ENCODE peak calls at places on chromosomes 13 and 19, in eight cellular contexts. One of them, this sample, is unnamed.

GRCh38 chr19:40576181-40576584 is 490 bp upstream of the SHKBP1 start:
- DNase-seq in tibial nerve: no peak
- DNase-seq in adrenal gland: no peak
- DNase-seq in cardiac muscle cell: no peak
- DNase-seq in sigmoid colon: no peak
- DNase-seq in pancreas: no peak
- DNase-seq in neuronal stem cell: no peak
- DNase-seq in A549: no peak
- DNase-seq in this sample: peak; percentile 38

GRCh38 chr19:46385636-46386035 is 27.7 kb downstream of the CCDC8 start:
- DNase-seq in tibial nerve: no peak
- DNase-seq in adrenal gland: peak; percentile 3
- DNase-seq in cardiac muscle cell: no peak
- DNase-seq in sigmoid colon: peak; percentile 19
- DNase-seq in pancreas: no peak
- DNase-seq in neuronal stem cell: no peak
- DNase-seq in A549: no peak
- DNase-seq in this sample: no peak

GRCh38 chr13:30145709-30146367 is 161.5 kb downstream of the KATNAL1 start:
- DNase-seq in tibial nerve: no peak
- DNase-seq in adrenal gland: no peak
- DNase-seq in cardiac muscle cell: no peak
- DNase-seq in sigmoid colon: no peak
- DNase-seq in pancreas: no peak
- DNase-seq in neuronal stem cell: no peak
- DNase-seq in A549: no peak
- DNase-seq in this sample: no peak

GRCh38 chr13:113216165-113217056 is 7.0 kb downstream of the CUL4A start:
- DNase-seq in tibial nerve: no peak
- DNase-seq in adrenal gland: peak; percentile 79
- DNase-seq in cardiac muscle cell: peak; percentile 52
- DNase-seq in sigmoid colon: no peak
- DNase-seq in pancreas: peak; percentile 55
- DNase-seq in neuronal stem cell: peak; percentile 40
- DNase-seq in A549: peak; percentile 35
- DNase-seq in this sample: no peak

GRCh38 chr13:110445722-110446569 is 115.6 kb downstream of the RAB20 start:
- DNase-seq in tibial nerve: no peak
- DNase-seq in adrenal gland: no peak
- DNase-seq in cardiac muscle cell: no peak
- DNase-seq in sigmoid colon: no peak
- DNase-seq in pancreas: no peak
- DNase-seq in neuronal stem cell: no peak
- DNase-seq in A549: no peak
- DNase-seq in this sample: no peak

GRCh38 chr19:9132422-9132821 is 5.7 kb upstream of the OR7G3 start:
- DNase-seq in tibial nerve: no peak
- DNase-seq in adrenal gland: no peak
- DNase-seq in cardiac muscle cell: no peak
- DNase-seq in sigmoid colon: no peak
- DNase-seq in pancreas: no peak
- DNase-seq in neuronal stem cell: no peak
- DNase-seq in A549: no peak
- DNase-seq in this sample: no peak

GRCh38 chr19:55251296-55252081 is 7.3 kb downstream of the PPP6R1 start:
- DNase-seq in tibial nerve: no peak
- DNase-seq in adrenal gland: no peak
- DNase-seq in cardiac muscle cell: peak; percentile 55
- DNase-seq in sigmoid colon: no peak
- DNase-seq in pancreas: no peak
- DNase-seq in neuronal stem cell: no peak
- DNase-seq in A549: no peak
- DNase-seq in this sample: peak; percentile 43

GRCh38 chr19:52492201-52492960 is 35.1 kb upstream of the ZNF808 start:
- DNase-seq in tibial nerve: no peak
- DNase-seq in adrenal gland: no peak
- DNase-seq in cardiac muscle cell: no peak
- DNase-seq in sigmoid colon: no peak
- DNase-seq in pancreas: peak; percentile 15
- DNase-seq in neuronal stem cell: peak; percentile 44
- DNase-seq in A549: no peak
- DNase-seq in this sample: no peak

DNA sequence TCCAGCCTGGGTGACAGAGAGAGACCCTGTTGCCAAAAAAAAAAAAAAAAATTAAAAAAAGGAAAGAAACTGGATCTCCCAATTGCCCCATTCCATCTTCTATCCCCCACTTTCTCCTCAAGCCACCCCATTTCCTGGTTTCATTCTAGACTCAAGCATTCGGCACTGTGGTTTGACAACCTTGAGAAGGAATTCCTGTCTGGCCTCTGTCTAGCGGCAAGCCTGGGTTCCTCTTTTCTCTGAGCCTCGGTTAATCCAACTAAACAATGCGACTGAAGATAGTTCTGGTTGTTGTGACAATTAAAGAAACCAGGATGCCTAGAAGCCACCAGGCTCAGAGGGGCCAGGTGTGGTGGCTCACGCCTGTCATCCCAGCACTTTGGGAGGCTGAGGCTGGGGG is 3.3 kb upstream of the C3 start:
- DNase-seq in tibial nerve: no peak
- DNase-seq in adrenal gland: no peak
- DNase-seq in cardiac muscle cell: peak; percentile 57
- DNase-seq in sigmoid colon: no peak
- DNase-seq in pancreas: no peak
- DNase-seq in neuronal stem cell: no peak
- DNase-seq in A549: no peak
- DNase-seq in this sample: no peak
- H3K4me1 ChIP-seq in tibial nerve: peaks cover 53% of the 10 kb centered on the region
- H3K4me1 ChIP-seq in adrenal gland: peaks cover 44% of the 10 kb centered on the region
- H3K4me1 ChIP-seq in cardiac muscle cell: no peaks in the 10 kb centered on the region
- H3K4me1 ChIP-seq in sigmoid colon: no peaks in the 10 kb centered on the region
- H3K4me1 ChIP-seq in pancreas: peaks cover 39% of the 10 kb centered on the region
- H3K4me1 ChIP-seq in neuronal stem cell: no peaks in the 10 kb centered on the region
- H3K4me1 ChIP-seq in A549: peaks cover 61% of the 10 kb centered on the region
- H3K4me1 ChIP-seq in this sample: peaks cover 3% of the 10 kb centered on the region

DNA sequence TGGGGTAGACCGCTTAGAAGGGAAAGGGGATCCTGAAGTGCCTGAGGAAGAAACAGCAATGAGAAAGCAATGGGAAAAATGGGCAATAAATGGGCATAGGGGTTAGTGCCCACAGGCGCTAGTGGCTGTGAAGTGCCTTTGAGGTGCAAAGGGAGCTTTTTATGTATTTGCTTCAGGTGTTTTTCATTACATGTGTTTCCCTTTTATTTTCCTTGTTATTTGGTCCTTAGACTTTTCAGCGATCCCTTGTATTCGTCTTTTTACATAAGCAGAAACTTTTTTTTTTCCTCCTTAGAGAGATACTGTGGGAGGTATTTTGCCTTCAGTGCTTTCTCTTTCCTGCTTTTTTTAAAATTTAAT is 19.6 kb downstream of the NFIX start:
- DNase-seq in tibial nerve: no peak
- DNase-seq in adrenal gland: no peak
- DNase-seq in cardiac muscle cell: no peak
- DNase-seq in sigmoid colon: no peak
- DNase-seq in pancreas: no peak
- DNase-seq in neuronal stem cell: no peak
- DNase-seq in A549: no peak
- DNase-seq in this sample: no peak
- H3K4me1 ChIP-seq in tibial nerve: peaks cover 99% of the 10 kb centered on the region
- H3K4me1 ChIP-seq in adrenal gland: peaks cover 31% of the 10 kb centered on the region
- H3K4me1 ChIP-seq in cardiac muscle cell: no peaks in the 10 kb centered on the region
- H3K4me1 ChIP-seq in sigmoid colon: peaks cover 100% of the 10 kb centered on the region
- H3K4me1 ChIP-seq in pancreas: no peaks in the 10 kb centered on the region
- H3K4me1 ChIP-seq in neuronal stem cell: peaks cover 4% of the 10 kb centered on the region
- H3K4me1 ChIP-seq in A549: no peaks in the 10 kb centered on the region
- H3K4me1 ChIP-seq in this sample: peaks cover 25% of the 10 kb centered on the region

GRCh38 chr19:10719466-10719961 is 1.6 kb downstream of the DNM2 start:
- DNase-seq in tibial nerve: no peak
- DNase-seq in adrenal gland: peak; percentile 54
- DNase-seq in cardiac muscle cell: no peak
- DNase-seq in sigmoid colon: no peak
- DNase-seq in pancreas: no peak
- DNase-seq in neuronal stem cell: no peak
- DNase-seq in A549: no peak
- DNase-seq in this sample: no peak
- H3K4me1 ChIP-seq in tibial nerve: peaks cover 55% of the 10 kb centered on the region
- H3K4me1 ChIP-seq in adrenal gland: peaks cover 18% of the 10 kb centered on the region
- H3K4me1 ChIP-seq in cardiac muscle cell: peaks cover 13% of the 10 kb centered on the region
- H3K4me1 ChIP-seq in sigmoid colon: peaks cover 38% of the 10 kb centered on the region
- H3K4me1 ChIP-seq in pancreas: no peaks in the 10 kb centered on the region
- H3K4me1 ChIP-seq in neuronal stem cell: peaks cover 14% of the 10 kb centered on the region
- H3K4me1 ChIP-seq in A549: peaks cover 11% of the 10 kb centered on the region
- H3K4me1 ChIP-seq in this sample: peaks cover 41% of the 10 kb centered on the region

GRCh38 chr19:16454519-16454918 is 17.3 kb downstream of the EPS15L1 start:
- DNase-seq in tibial nerve: no peak
- DNase-seq in adrenal gland: peak; percentile 58
- DNase-seq in cardiac muscle cell: no peak
- DNase-seq in sigmoid colon: no peak
- DNase-seq in pancreas: no peak
- DNase-seq in neuronal stem cell: no peak
- DNase-seq in A549: no peak
- DNase-seq in this sample: no peak
- H3K4me1 ChIP-seq in tibial nerve: peaks cover 60% of the 10 kb centered on the region
- H3K4me1 ChIP-seq in adrenal gland: peaks cover 34% of the 10 kb centered on the region
- H3K4me1 ChIP-seq in cardiac muscle cell: peaks cover 29% of the 10 kb centered on the region
- H3K4me1 ChIP-seq in sigmoid colon: peaks cover 35% of the 10 kb centered on the region
- H3K4me1 ChIP-seq in pancreas: peaks cover 6% of the 10 kb centered on the region
- H3K4me1 ChIP-seq in neuronal stem cell: peaks cover 34% of the 10 kb centered on the region
- H3K4me1 ChIP-seq in A549: peaks cover 16% of the 10 kb centered on the region
- H3K4me1 ChIP-seq in this sample: peaks cover 22% of the 10 kb centered on the region

GRCh38 chr19:5492813-5493409 is 37.7 kb downstream of the ZNRF4 start:
- DNase-seq in tibial nerve: no peak
- DNase-seq in adrenal gland: no peak
- DNase-seq in cardiac muscle cell: no peak
- DNase-seq in sigmoid colon: no peak
- DNase-seq in pancreas: no peak
- DNase-seq in neuronal stem cell: peak; percentile 95
- DNase-seq in A549: no peak
- DNase-seq in this sample: no peak
- H3K4me1 ChIP-seq in tibial nerve: peaks cover 6% of the 10 kb centered on the region
- H3K4me1 ChIP-seq in adrenal gland: no peaks in the 10 kb centered on the region
- H3K4me1 ChIP-seq in cardiac muscle cell: peaks cover 10% of the 10 kb centered on the region
- H3K4me1 ChIP-seq in sigmoid colon: peaks cover 3% of the 10 kb centered on the region
- H3K4me1 ChIP-seq in pancreas: no peaks in the 10 kb centered on the region
- H3K4me1 ChIP-seq in neuronal stem cell: peaks cover 6% of the 10 kb centered on the region
- H3K4me1 ChIP-seq in A549: no peaks in the 10 kb centered on the region
- H3K4me1 ChIP-seq in this sample: no peaks in the 10 kb centered on the region

GRCh38 chr19:1164684-1165531 is 9.2 kb downstream of the SBNO2 start:
- DNase-seq in tibial nerve: no peak
- DNase-seq in adrenal gland: peak; percentile 68
- DNase-seq in cardiac muscle cell: no peak
- DNase-seq in sigmoid colon: no peak
- DNase-seq in pancreas: peak; percentile 35
- DNase-seq in neuronal stem cell: no peak
- DNase-seq in A549: no peak
- DNase-seq in this sample: no peak
- H3K4me1 ChIP-seq in tibial nerve: peaks cover 79% of the 10 kb centered on the region
- H3K4me1 ChIP-seq in adrenal gland: peaks cover 54% of the 10 kb centered on the region
- H3K4me1 ChIP-seq in cardiac muscle cell: peaks cover 5% of the 10 kb centered on the region
- H3K4me1 ChIP-seq in sigmoid colon: peaks cover 38% of the 10 kb centered on the region
- H3K4me1 ChIP-seq in pancreas: no peaks in the 10 kb centered on the region
- H3K4me1 ChIP-seq in neuronal stem cell: no peaks in the 10 kb centered on the region
- H3K4me1 ChIP-seq in A549: peaks cover 44% of the 10 kb centered on the region
- H3K4me1 ChIP-seq in this sample: no peaks in the 10 kb centered on the region

DNA sequence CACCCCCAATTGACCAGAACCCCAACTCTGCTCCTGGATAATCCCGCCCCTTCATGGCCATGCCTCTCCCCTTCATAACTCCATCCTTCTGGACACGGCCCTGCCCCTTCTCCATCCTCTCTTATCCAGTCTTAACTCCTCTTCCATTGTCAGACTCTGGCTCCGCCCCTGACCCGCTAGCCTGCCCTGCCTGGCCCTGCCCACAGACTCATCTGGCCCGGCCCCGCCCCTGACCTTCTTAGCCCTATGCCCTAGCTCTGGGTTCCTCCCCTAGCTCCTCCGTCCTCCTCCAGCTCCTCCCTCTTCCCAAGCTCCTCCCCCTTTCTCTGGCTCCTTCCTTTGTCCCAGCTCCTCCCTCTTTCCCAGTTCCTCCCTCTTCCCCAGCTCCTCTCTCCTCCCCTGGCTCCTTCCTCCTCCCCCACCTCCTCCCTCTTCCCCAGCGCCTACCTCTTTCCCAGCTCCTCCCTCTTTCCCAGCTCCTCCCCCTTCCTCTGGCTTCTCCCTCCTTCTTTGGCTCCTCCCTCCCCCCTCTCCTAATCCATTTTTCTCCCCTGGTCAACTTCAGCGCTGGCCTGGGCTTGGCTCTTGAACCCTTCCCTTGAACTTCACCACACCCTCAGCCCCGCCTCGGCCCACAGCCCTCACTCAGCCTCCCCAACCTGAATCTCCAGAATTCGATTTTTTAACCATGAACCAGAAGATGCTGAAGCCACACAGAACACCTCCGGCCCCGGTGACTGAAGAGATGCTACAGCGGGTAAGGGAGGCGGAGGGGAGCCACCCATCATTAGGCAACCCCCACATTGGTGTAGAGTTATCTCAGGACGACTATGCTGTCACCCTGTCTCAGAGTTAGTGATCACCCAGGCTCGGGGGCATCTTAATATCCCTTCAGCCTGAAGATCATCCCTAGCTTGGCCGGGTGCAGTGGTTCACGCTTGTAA is 9.2 kb upstream of the ZNF358 start:
- DNase-seq in tibial nerve: peak; percentile 82
- DNase-seq in adrenal gland: peak; percentile 100
- DNase-seq in cardiac muscle cell: peak; percentile 89
- DNase-seq in sigmoid colon: peak; percentile 82
- DNase-seq in pancreas: peak; percentile 94
- DNase-seq in neuronal stem cell: peak; percentile 77
- DNase-seq in A549: peak; percentile 99
- DNase-seq in this sample: no peak
- H3K4me1 ChIP-seq in tibial nerve: peaks cover 22% of the 10 kb centered on the region
- H3K4me1 ChIP-seq in adrenal gland: peaks cover 11% of the 10 kb centered on the region
- H3K4me1 ChIP-seq in cardiac muscle cell: peaks cover 6% of the 10 kb centered on the region
- H3K4me1 ChIP-seq in sigmoid colon: peaks cover 20% of the 10 kb centered on the region
- H3K4me1 ChIP-seq in pancreas: no peaks in the 10 kb centered on the region
- H3K4me1 ChIP-seq in neuronal stem cell: no peaks in the 10 kb centered on the region
- H3K4me1 ChIP-seq in A549: peaks cover 23% of the 10 kb centered on the region
- H3K4me1 ChIP-seq in this sample: peaks cover 8% of the 10 kb centered on the region

DNA sequence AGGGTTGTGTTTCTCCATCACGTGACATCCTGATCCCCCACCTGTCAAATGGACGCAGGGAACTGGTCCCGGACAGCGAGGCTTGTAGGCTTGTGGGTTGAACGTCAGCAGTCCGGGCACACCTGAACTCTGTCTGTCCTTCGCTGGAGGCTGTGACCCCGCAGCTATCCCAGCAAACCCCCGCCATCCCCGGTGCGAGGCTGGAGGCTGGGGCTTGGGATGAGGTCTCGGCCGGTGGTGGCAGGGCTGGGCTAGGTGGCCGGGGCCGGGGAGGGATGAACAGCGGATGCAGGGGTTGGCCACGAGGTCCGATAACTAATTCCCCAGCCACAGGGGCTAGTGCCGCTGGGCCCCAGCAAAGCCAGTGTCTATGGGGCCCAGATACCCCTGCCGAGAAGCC is 8.8 kb downstream of the LSM7 start:
- DNase-seq in tibial nerve: no peak
- DNase-seq in adrenal gland: no peak
- DNase-seq in cardiac muscle cell: no peak
- DNase-seq in sigmoid colon: no peak
- DNase-seq in pancreas: no peak
- DNase-seq in neuronal stem cell: no peak
- DNase-seq in A549: no peak
- DNase-seq in this sample: no peak
- H3K4me1 ChIP-seq in tibial nerve: peaks cover 3% of the 10 kb centered on the region
- H3K4me1 ChIP-seq in adrenal gland: no peaks in the 10 kb centered on the region
- H3K4me1 ChIP-seq in cardiac muscle cell: no peaks in the 10 kb centered on the region
- H3K4me1 ChIP-seq in sigmoid colon: no peaks in the 10 kb centered on the region
- H3K4me1 ChIP-seq in pancreas: no peaks in the 10 kb centered on the region
- H3K4me1 ChIP-seq in neuronal stem cell: peaks cover 13% of the 10 kb centered on the region
- H3K4me1 ChIP-seq in A549: no peaks in the 10 kb centered on the region
- H3K4me1 ChIP-seq in this sample: no peaks in the 10 kb centered on the region

This sample was measured in CD8-positive, alpha-beta memory T cell.